ENCODE peak calls at places on chromosomes 4 and X, in eight cellular contexts. Q is IMR-90, M is transverse colon, A is right atrium auricular region, B is upper lobe of right lung, G is Peyer's patch, H is astrocyte, T is ovary. J is an unnamed sample. For H3K27me3 and H3K4me1, the result is how much of the 10 kb centered on the place peaks cover.

GRCh38 chr4:183635737-183636136 is 23.2 kb downstream of the RWDD4 start:
- DNase-seq in M (no peak), T (no peak), B (no peak), Q (no peak), H (no peak), G (no peak), A (no peak), J (no peak)

GRCh38 chr4:78459327-78459726 is 92.2 kb upstream of the ANXA3 start:
- DNase-seq in A (no peak), G (no peak), M (no peak), Q (no peak), B (no peak), T (no peak), H (no peak), J (no peak)

GRCh38 chrX:111719426-111720210 is 38.6 kb downstream of the ALG13 start:
- DNase-seq in B (no peak), Q (peak), T (no peak), G (no peak), H (peak), M (no peak), A (no peak), J (no peak)

GRCh38 chr4:145755802-145756201 is 75.9 kb downstream of the C4orf51 start:
- DNase-seq in B (no peak), G (no peak), A (no peak), H (peak), M (no peak), Q (peak), T (no peak), J (no peak)

GRCh38 chrX:16930392-16930791 is 16.1 kb upstream of the REPS2 start:
- DNase-seq in B (no peak), Q (no peak), G (no peak), M (no peak), T (no peak), H (no peak), A (no peak), J (no peak)

GRCh38 chr4:147683172-147683571 is 791 bp downstream of the PRMT9 start:
- DNase-seq in M (peak), G (no peak), Q (peak), A (no peak), B (no peak), H (no peak), T (no peak), J (no peak)

GRCh38 chr4:95761441-95761840 is 78.5 kb upstream of the PDHA2 start:
- DNase-seq in T (no peak), M (no peak), H (peak), G (no peak), B (no peak), A (no peak), Q (peak), J (no peak)

GRCh38 chr4:165905405-165906027 is 32.5 kb downstream of the TLL1 start:
- DNase-seq in A (no peak), G (no peak), M (no peak), Q (no peak), H (peak), T (no peak), B (no peak), J (no peak)

GRCh38 chrX:88202149-88202548 is 544.9 kb upstream of the CPXCR1 start:
- DNase-seq in Q (no peak), A (no peak), T (no peak), M (no peak), H (no peak), G (no peak), B (no peak), J (no peak)

GRCh38 chr4:80498725-80499124 is 163.2 kb downstream of the CFAP299 start:
- DNase-seq in G (no peak), Q (no peak), B (no peak), T (no peak), H (no peak), A (no peak), M (no peak), J (no peak)

GRCh38 chr4:151376540-151376939 is 32.4 kb upstream of the FHIP1A start:
- DNase-seq in H (no peak), M (no peak), A (no peak), G (no peak), T (no peak), B (no peak), Q (no peak), J (no peak)

GRCh38 chrX:106177106-106177981 is 9.2 kb downstream of the PWWP3B start:
- DNase-seq in Q (no peak), H (peak), G (no peak), B (peak), A (no peak), M (no peak), T (peak), J (peak)

GRCh38 chr4:147461161-147461560 is 19.7 kb upstream of the EDNRA start:
- DNase-seq in M (no peak), Q (peak), G (no peak), B (no peak), A (no peak), T (no peak), H (peak), J (no peak)

GRCh38 chr4:37615059-37615719 is 71.0 kb downstream of the RELL1 start:
- DNase-seq in B (no peak), G (no peak), M (no peak), T (no peak), Q (no peak), A (no peak), H (no peak), J (no peak)

GRCh38 chr4:53914313-53915016 is 149.9 kb downstream of the CHIC2 start:
- DNase-seq in B (no peak), Q (peak), G (peak), T (no peak), M (no peak), H (peak), A (peak), J (no peak)

GRCh38 chr4:40648742-40649281 is 19.1 kb upstream of the RBM47 start:
- DNase-seq in G (peak), M (peak), T (no peak), B (no peak), A (no peak), H (no peak), Q (no peak), J (peak)

GRCh38 chrX:105191878-105192277 is 28.6 kb downstream of the TEX13A start:
- DNase-seq in M (no peak), Q (no peak), T (no peak), H (no peak), B (no peak), A (no peak), G (no peak), J (no peak)

GRCh38 chr4:93645120-93645519 is 183.4 kb upstream of the ATOH1 start:
- DNase-seq in M (no peak), G (no peak), Q (no peak), A (no peak), T (no peak), B (no peak), H (no peak), J (no peak)

GRCh38 chrX:40095588-40096394 is 2.0 kb downstream of the BCOR start:
- DNase-seq in G (peak), A (no peak), B (peak), T (peak), M (no peak), H (no peak), Q (no peak), J (peak)

GRCh38 chr4:75189976-75190375 is 257.1 kb downstream of the PARM1 start:
- DNase-seq in T (no peak), Q (no peak), H (no peak), M (no peak), G (no peak), A (no peak), B (no peak), J (no peak)

GRCh38 chr4:38563703-38564490 is 100.1 kb upstream of the KLF3 start:
- DNase-seq in M (no peak), B (no peak), T (no peak), G (no peak), A (no peak), Q (peak), H (peak), J (no peak)

GRCh38 chrX:24988314-24988713 is 27.5 kb downstream of the ARX start:
- DNase-seq in H (no peak), A (no peak), Q (no peak), T (no peak), B (no peak), M (no peak), G (no peak), J (no peak)

GRCh38 chr4:150139297-150139696 is 61.1 kb downstream of the DCLK2 start:
- DNase-seq in T (no peak), G (no peak), Q (no peak), B (no peak), H (peak), M (no peak), A (no peak), J (no peak)

GRCh38 chr4:11732155-11732554 is 303.5 kb upstream of the HS3ST1 start:
- DNase-seq in M (peak), T (no peak), Q (no peak), B (no peak), H (no peak), A (no peak), G (peak), J (no peak)

GRCh38 chr4:26871611-26872010 is 11.0 kb downstream of the STIM2 start:
- DNase-seq in G (no peak), A (no peak), H (peak), T (no peak), M (no peak), B (no peak), Q (peak), J (peak)

GRCh38 chr4:93897559-93897958 is 69.0 kb downstream of the ATOH1 start:
- DNase-seq in B (no peak), G (no peak), A (no peak), T (no peak), Q (no peak), H (no peak), M (no peak), J (no peak)

GRCh38 chr4:65552071-65552470 is 118.2 kb downstream of the EPHA5 start:
- DNase-seq in G (no peak), T (no peak), B (no peak), M (no peak), A (no peak), H (no peak), Q (no peak), J (no peak)

GRCh38 chrX:66200855-66201795 is 37.1 kb downstream of the HEPH start:
- DNase-seq in M (peak), A (no peak), B (no peak), Q (peak), T (no peak), H (no peak), G (no peak), J (no peak)

GRCh38 chr4:48445704-48446103 is 37.4 kb upstream of the SLC10A4 start:
- DNase-seq in Q (peak), B (no peak), G (no peak), A (no peak), T (no peak), H (no peak), M (no peak), J (no peak)

GRCh38 chrX:110755061-110755460 is 40.6 kb downstream of the CHRDL1 start:
- DNase-seq in Q (peak), T (no peak), G (no peak), A (no peak), M (no peak), H (peak), B (no peak), J (no peak)

GRCh38 chrX:148133099-148133725 is 152.1 kb downstream of the FMR1NB start:
- DNase-seq in B (no peak), M (no peak), T (no peak), H (no peak), A (no peak), G (no peak), Q (no peak), J (no peak)

GRCh38 chr4:94410678-94411206 is 41.0 kb upstream of the PDLIM5 start:
- DNase-seq in G (no peak), H (no peak), B (no peak), M (peak), A (peak), Q (no peak), T (peak), J (peak)

GRCh38 chrX:65522739-65523372 is 11.7 kb downstream of the LAS1L start:
- DNase-seq in B (no peak), M (no peak), Q (peak), H (peak), A (no peak), G (no peak), T (no peak), J (no peak)

GRCh38 chr4:24470681-24471622 is 113.4 kb downstream of the DHX15 start:
- DNase-seq in H (peak), G (no peak), A (no peak), M (peak), Q (peak), T (peak), B (peak), J (peak)

GRCh38 chr4:14652522-14652921 is 349.8 kb upstream of the CPEB2 start:
- DNase-seq in Q (no peak), M (no peak), G (no peak), H (no peak), A (no peak), B (no peak), T (no peak), J (no peak)

GRCh38 chr4:2288051-2288541 is 26.2 kb upstream of the MXD4 start:
- DNase-seq in T (no peak), A (no peak), Q (no peak), H (no peak), B (peak), G (peak), M (no peak), J (peak)

GRCh38 chr4:73221734-73222133 is 36.9 kb downstream of the ANKRD17 start:
- DNase-seq in G (no peak), B (no peak), H (no peak), M (no peak), A (no peak), Q (no peak), T (no peak), J (no peak)

GRCh38 chr4:86891785-86892638 is at the start of gene C4orf36:
- DNase-seq in M (peak), B (peak), Q (peak), H (peak), A (peak), G (peak), T (peak), J (peak)

GRCh38 chrX:13911581-13911980 is 94.7 kb upstream of the GPM6B start:
- DNase-seq in Q (peak), H (peak), A (no peak), T (no peak), M (no peak), G (no peak), B (no peak), J (no peak)

GRCh38 chr4:177901786-177902185 is 459.5 kb upstream of the AGA start:
- DNase-seq in Q (peak), T (no peak), M (no peak), A (no peak), H (peak), G (no peak), B (no peak), J (no peak)

GRCh38 chrX:127011629-127012028 is 192.1 kb downstream of the PRR32 start:
- DNase-seq in G (no peak), B (no peak), H (no peak), T (no peak), M (no peak), Q (no peak), A (no peak), J (no peak)
- H3K27me3 ChIP-seq in G (under half), B (under half), H (under half), T (under half), M (under half), Q (under half), A (under half), J (under half)

GRCh38 chr4:176241703-176242102 is 27.3 kb downstream of the ASB5 start:
- DNase-seq in T (no peak), Q (no peak), G (no peak), A (no peak), B (no peak), M (no peak), H (no peak), J (no peak)

GRCh38 chr4:176238819-176239218 is 30.2 kb downstream of the ASB5 start:
- DNase-seq in T (no peak), G (no peak), B (no peak), H (peak), Q (peak), A (no peak), M (no peak), J (no peak)

GRCh38 chr4:176236909-176237308 is 32.1 kb downstream of the ASB5 start:
- DNase-seq in G (no peak), B (no peak), Q (peak), M (no peak), H (peak), A (no peak), T (no peak), J (no peak)

GRCh38 chr4:176238157-176238608 is 30.8 kb downstream of the ASB5 start:
- DNase-seq in G (no peak), M (no peak), A (no peak), H (peak), T (no peak), Q (peak), B (no peak), J (no peak)

GRCh38 chr4:176242764-176243347 is 26.2 kb downstream of the ASB5 start:
- DNase-seq in B (no peak), T (no peak), M (no peak), G (no peak), A (no peak), H (no peak), Q (no peak), J (no peak)
- H3K4me1 ChIP-seq in B (under half), T (under half), M (under half), G (under half), A (under half), H (under half), Q (under half), J (under half)

GRCh38 chrX:135914404-135914803 is 20.9 kb downstream of the SAGE1 start:
- DNase-seq in M (no peak), T (no peak), A (no peak), G (no peak), B (no peak), H (no peak), Q (no peak), J (no peak)
- H3K27me3 ChIP-seq in M (under half), T (under half), A (under half), G (under half), B (under half), H (under half), Q (under half), J (under half)

GRCh38 chr4:4481394-4482000 is 60.4 kb downstream of the STX18 start:
- DNase-seq in G (no peak), H (peak), M (no peak), Q (no peak), B (no peak), T (no peak), A (no peak), J (no peak)
- H3K4me1 ChIP-seq in G (under half), H (under half), M (under half), Q (under half), B (under half), T (under half), A (under half), J (under half)

GRCh38 chrX:11670316-11670715 is 4.6 kb upstream of the ARHGAP6 start:
- DNase-seq in A (no peak), M (no peak), G (no peak), Q (no peak), B (no peak), H (no peak), T (no peak), J (no peak)

GRCh38 chrX:11667286-11667685 is 1.6 kb upstream of the ARHGAP6 start:
- DNase-seq in G (no peak), Q (no peak), B (no peak), M (no peak), T (no peak), H (no peak), A (no peak), J (no peak)

GRCh38 chrX:11678174-11678573 is 12.5 kb upstream of the ARHGAP6 start:
- DNase-seq in H (no peak), B (no peak), A (no peak), Q (no peak), G (no peak), M (no peak), T (no peak), J (no peak)

DNA sequence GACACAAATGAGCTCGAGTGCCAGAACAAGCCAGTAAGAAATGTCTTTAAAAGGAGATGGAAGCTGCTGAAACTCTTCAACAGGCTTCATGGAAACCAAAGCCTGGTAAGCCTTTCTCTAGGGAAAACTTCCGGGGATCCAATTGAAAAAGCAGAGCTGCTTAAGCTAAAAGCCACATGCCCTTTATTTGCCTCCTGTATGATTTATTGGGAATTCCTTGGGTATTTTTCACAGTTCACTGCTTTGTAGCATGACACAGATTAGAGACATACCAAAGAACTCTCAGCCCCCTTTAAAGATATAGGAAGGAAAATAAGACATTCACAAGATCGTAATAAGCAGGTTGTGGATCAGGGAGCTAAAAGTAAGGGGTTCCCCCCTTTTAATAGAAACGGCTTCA is 6.5 kb upstream of the ARHGAP6 start:
- DNase-seq in B (no peak), T (no peak), M (no peak), A (no peak), G (no peak), H (peak), Q (no peak), J (no peak)
- H3K27me3 ChIP-seq in B (under half), T (under half), M (under half), A (under half), G (under half), H (under half), Q (under half), J (under half)

GRCh38 chr4:4270529-4270928 is 19.4 kb downstream of the LYAR start:
- DNase-seq in G (no peak), A (no peak), T (no peak), M (no peak), H (peak), B (no peak), Q (no peak), J (no peak)

GRCh38 chr4:4269856-4270255 is 20.1 kb downstream of the LYAR start:
- DNase-seq in T (no peak), Q (no peak), G (no peak), B (no peak), A (no peak), M (no peak), H (peak), J (no peak)

GRCh38 chr4:4269326-4269725 is 20.6 kb downstream of the LYAR start:
- DNase-seq in M (peak), Q (no peak), H (no peak), B (no peak), G (peak), T (no peak), A (no peak), J (peak)

GRCh38 chr4:4267981-4268380 is 20.0 kb upstream of the TMEM128 start:
- DNase-seq in G (no peak), H (no peak), T (no peak), M (no peak), B (no peak), A (no peak), Q (no peak), J (no peak)

GRCh38 chr4:4268753-4269152 is 20.7 kb upstream of the TMEM128 start:
- DNase-seq in G (no peak), A (no peak), B (no peak), H (no peak), M (no peak), T (no peak), Q (no peak), J (no peak)
- H3K4me1 ChIP-seq in G (under half), A (under half), B (under half), H (under half), M (under half), T (under half), Q (under half), J (under half)

DNA sequence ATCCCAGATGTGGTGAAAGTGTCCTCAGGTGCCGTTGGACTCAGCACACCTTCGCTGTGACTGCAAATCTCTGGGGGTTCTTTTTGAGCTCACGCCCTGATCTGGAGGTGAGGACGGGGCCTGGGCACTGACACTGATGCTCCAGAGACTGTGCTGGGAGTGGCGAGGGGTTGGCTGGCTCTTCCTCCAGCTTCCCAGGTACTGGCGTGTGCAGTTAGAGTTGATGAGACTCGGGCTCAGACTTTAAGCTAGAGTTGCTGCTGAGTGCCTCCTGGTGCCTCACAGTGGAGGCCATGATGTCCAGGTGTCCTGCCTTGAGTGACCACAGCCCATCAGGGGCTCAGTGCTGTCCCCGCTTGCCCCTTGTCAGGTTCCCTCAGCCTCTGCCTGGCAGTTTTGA is 16.3 kb downstream of the SPON2 start:
- DNase-seq in B (no peak), Q (no peak), M (no peak), A (no peak), G (no peak), T (no peak), H (no peak), J (no peak)
- H3K27me3 ChIP-seq in B (under half), Q (under half), M (under half), A (under half), G (under half), T (under half), H (under half), J (under half)

GRCh38 chr4:52577285-52577968 is 81.7 kb downstream of the USP46 start:
- DNase-seq in H (peak), T (no peak), M (no peak), B (no peak), G (no peak), Q (peak), A (no peak), J (no peak)
- H3K4me1 ChIP-seq in H (under half), T (under half), M (under half), B (under half), G (under half), Q (under half), A (under half), J (under half)

J was measured in right cardiac atrium.